ENCODE peak calls at places on chromosomes 1 and 21, in nine cellular contexts. I, F, C, G, U, N, O, K and A are unnamed samples.
A peak's percentile ranks its signal among the peaks of the same experiment; 100 is the strongest.

GRCh38 chr1:12087797-12088314 is 24.8 kb downstream of the TNFRSF8 start:
- DNase-seq in U (no peak), F (peak; percentile 10), I (no peak), O (no peak), N (no peak), G (no peak), K (no peak), C (no peak), A (no peak)

GRCh38 chr1:11862890-11863289 is 4.1 kb upstream of the NPPB start:
- DNase-seq in I (no peak), U (no peak), K (no peak), N (no peak), F (no peak), G (no peak), O (peak; percentile 42), C (no peak), A (no peak)

GRCh38 chr1:109115685-109116084 is 1.8 kb downstream of the ELAPOR1 start:
- DNase-seq in F (no peak), C (no peak), K (no peak), N (no peak), I (no peak), O (no peak), G (no peak), U (no peak), A (no peak)

GRCh38 chr1:37149296-37149695 is 115.0 kb upstream of the GRIK3 start:
- DNase-seq in G (no peak), C (no peak), K (no peak), U (no peak), N (no peak), O (no peak), F (no peak), I (no peak), A (no peak)

GRCh38 chr1:215883004-215883403 is 315.9 kb downstream of the KCTD3 start:
- DNase-seq in U (no peak), O (no peak), C (no peak), G (no peak), I (no peak), N (no peak), K (no peak), F (no peak), A (no peak)

GRCh38 chr21:35924714-35925301 is 135.5 kb downstream of the SETD4 start:
- DNase-seq in N (no peak), G (no peak), F (no peak), O (no peak), K (no peak), U (no peak), I (peak; percentile 90), C (no peak), A (no peak)

GRCh38 chr1:209672705-209673630 is 2.2 kb upstream of the G0S2 start:
- DNase-seq in C (no peak), U (no peak), O (no peak), N (no peak), I (no peak), K (no peak), F (no peak), G (no peak), A (no peak)

GRCh38 chr1:171913385-171913784 is 72.1 kb downstream of the DNM3 start:
- DNase-seq in N (peak; percentile 47), I (no peak), K (peak; percentile 51), U (no peak), O (peak; percentile 26), G (no peak), F (no peak), C (no peak), A (peak; percentile 23)

GRCh38 chr1:4624801-4625200 is 29.6 kb upstream of the AJAP1 start:
- DNase-seq in C (no peak), F (no peak), I (no peak), N (no peak), U (no peak), O (no peak), K (no peak), G (no peak), A (no peak)

GRCh38 chr1:98761238-98761637 is 99.7 kb downstream of the SNX7 start:
- DNase-seq in I (no peak), C (peak; percentile 13), K (no peak), F (no peak), O (no peak), N (no peak), G (no peak), U (peak; percentile 65), A (no peak)

GRCh38 chr21:44497641-44498243 is 42.3 kb downstream of the KRTAP10-1 start:
- DNase-seq in C (no peak), N (no peak), O (no peak), I (peak; percentile 18), K (no peak), G (peak; percentile 61), F (no peak), U (no peak), A (no peak)

GRCh38 chr1:228276361-228276831 is 68.6 kb downstream of the OBSCN start:
- DNase-seq in F (no peak), C (no peak), K (no peak), G (no peak), N (no peak), O (no peak), I (peak; percentile 14), U (no peak), A (no peak)

GRCh38 chr1:213995603-213996002 is 7.8 kb downstream of the PROX1 start:
- DNase-seq in G (no peak), U (no peak), K (no peak), I (no peak), O (no peak), N (no peak), C (no peak), F (no peak), A (no peak)

GRCh38 chr1:94773931-94774422 is 46.2 kb upstream of the SLC44A3 start:
- DNase-seq in N (no peak), F (no peak), C (no peak), G (no peak), U (peak; percentile 23), I (peak; percentile 85), O (peak; percentile 48), K (no peak), A (no peak)

GRCh38 chr1:81478217-81478616 is 322.5 kb upstream of the ADGRL2 start:
- DNase-seq in N (peak; percentile 67), F (no peak), C (no peak), O (no peak), K (no peak), U (no peak), I (no peak), G (no peak), A (no peak)

GRCh38 chr1:43358121-43358745 is 548 bp upstream of the CDC20 start:
- DNase-seq in F (no peak), U (peak; percentile 82), I (no peak), K (peak; percentile 64), N (no peak), G (peak; percentile 24), C (peak; percentile 66), O (peak; percentile 49), A (no peak)

GRCh38 chr1:43359696-43360095 is 915 bp downstream of the CDC20 start:
- DNase-seq in G (no peak), O (peak; percentile 29), C (no peak), I (no peak), N (no peak), U (no peak), F (no peak), K (no peak), A (no peak)

GRCh38 chr1:43363283-43363934 is 4.4 kb downstream of the ELOVL1 start:
- DNase-seq in N (no peak), U (no peak), O (no peak), F (no peak), G (no peak), K (peak; percentile 50), I (peak; percentile 11), C (no peak), A (no peak)

GRCh38 chr1:43358746-43359693 is at the start of gene CDC20:
- DNase-seq in G (peak; percentile 99), K (peak; percentile 100), O (peak; percentile 99), N (peak; percentile 99), F (peak; percentile 94), U (peak; percentile 100), I (peak; percentile 97), C (peak; percentile 100), A (peak; percentile 98)

GRCh38 chr1:43360616-43361015 is 1.8 kb downstream of the CDC20 start:
- DNase-seq in N (no peak), I (no peak), O (no peak), U (no peak), G (no peak), F (no peak), C (no peak), K (no peak), A (no peak)
- H3K4me3 ChIP-seq in N (no peak overlapping the region), I (peak overlapping the region; percentile 77), O (peak overlapping the region; percentile 86), U (peak overlapping the region; percentile 91), G (no peak overlapping the region), F (no peak overlapping the region), C (peak overlapping the region; percentile 66), K (no peak overlapping the region), A (no peak overlapping the region)

GRCh38 chr1:203480084-203480483 is 4.5 kb downstream of the PRELP start:
- DNase-seq in K (no peak), C (no peak), I (peak; percentile 74), N (no peak), O (no peak), F (no peak), U (no peak), G (no peak), A (no peak)
- H3K4me3 ChIP-seq in K (no peak overlapping the region), C (no peak overlapping the region), I (no peak overlapping the region), N (peak overlapping the region; percentile 22), O (no peak overlapping the region), F (no peak overlapping the region), U (no peak overlapping the region), G (peak overlapping the region; percentile 69), A (no peak overlapping the region)

DNA sequence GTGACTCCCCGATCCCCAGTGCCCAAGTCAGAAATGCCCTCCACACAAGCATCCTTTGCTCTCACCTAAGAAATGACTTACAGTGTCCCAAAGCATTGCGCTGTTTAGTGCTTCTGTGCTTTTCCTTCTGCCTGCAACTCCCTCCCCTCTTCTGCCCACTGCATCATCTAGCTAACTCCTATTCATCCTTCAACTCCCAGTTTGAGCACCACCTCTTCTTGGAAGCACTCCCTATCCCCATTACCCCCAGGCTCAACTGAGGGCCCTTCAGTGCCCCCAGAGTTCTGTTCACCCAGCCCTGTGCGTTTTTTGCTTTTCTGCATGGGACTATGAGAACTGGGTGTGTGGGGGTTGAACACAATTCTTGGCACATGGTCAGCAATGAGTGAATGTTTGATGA is 10.0 kb downstream of the KCNQ4 start:
- DNase-seq in F (no peak), U (no peak), N (no peak), O (no peak), K (no peak), I (no peak), G (no peak), C (no peak), A (no peak)
- H3K4me3 ChIP-seq in F (no peak overlapping the region), U (no peak overlapping the region), N (no peak overlapping the region), O (no peak overlapping the region), K (no peak overlapping the region), I (no peak overlapping the region), G (no peak overlapping the region), C (no peak overlapping the region), A (no peak overlapping the region)

DNA sequence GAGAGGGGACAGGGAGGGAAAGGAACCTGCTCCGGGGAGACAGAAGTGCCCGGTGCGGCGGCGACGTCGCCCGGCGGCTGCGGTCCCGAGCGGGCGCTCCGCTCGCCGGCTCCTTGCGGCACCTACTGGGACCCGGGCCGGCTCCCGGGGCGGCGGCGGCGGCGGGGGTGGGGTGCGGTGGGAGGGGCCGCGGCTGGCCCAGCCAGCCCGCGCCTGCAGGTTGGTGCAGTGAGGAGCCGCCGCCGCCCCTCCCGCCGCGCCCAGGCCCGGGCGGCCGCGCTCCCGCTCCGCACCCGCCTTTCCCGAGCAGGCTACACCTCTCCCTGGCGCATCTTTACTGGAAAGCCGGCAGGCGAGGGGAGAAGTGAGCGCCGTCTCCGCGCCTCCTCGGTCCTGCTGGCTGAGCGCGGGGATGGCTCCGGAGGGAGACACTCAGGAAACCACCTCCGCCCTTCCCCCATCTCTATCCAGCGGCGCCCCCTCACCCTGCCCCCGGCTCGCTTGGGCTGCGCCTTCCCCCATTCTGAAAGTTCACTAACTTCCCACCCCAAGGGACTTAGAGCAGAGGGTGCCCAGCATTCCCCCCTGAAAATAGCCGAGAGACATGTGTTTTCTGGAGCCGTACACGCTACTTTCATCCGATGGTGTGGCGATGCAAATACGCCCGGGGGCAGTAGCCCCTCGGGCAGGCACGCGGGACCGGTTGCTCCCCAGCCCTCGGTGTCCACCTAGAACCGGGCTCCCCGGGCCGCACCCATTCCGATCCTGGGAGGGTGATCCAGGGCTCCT is at the start of gene PLD5:
- DNase-seq in F (no peak), C (peak; percentile 52), K (no peak), U (peak; percentile 73), N (no peak), G (no peak), O (no peak), I (no peak), A (peak; percentile 6)
- H3K4me3 ChIP-seq in F (no peak within 1 kb of the TSS), C (peak within 1 kb of the TSS; percentile 51), K (peak within 1 kb of the TSS; percentile 6), U (peak within 1 kb of the TSS; percentile 96), N (peak within 1 kb of the TSS; percentile 52), G (peak within 1 kb of the TSS; percentile 66), O (no peak within 1 kb of the TSS), I (peak within 1 kb of the TSS; percentile 19), A (peak within 1 kb of the TSS; percentile 23)